ENCODE peak calls at places on chromosome 17, in six cellular contexts. T is T-helper 9 cell; B is lower lobe of right lung; H is right lobe of liver; V is stimulated activated CD8-positive, alpha-beta memory T cell treated with anti-CD3 and anti-CD28 coated beads, Interleukin-7, amount 100 ng/mL, for 1 hour; D is hypothalamus. Y is an unnamed sample.

GRCh38 chr17:1171953-1172352 is 7.8 kb downstream of the ABR start:
- DNase-seq in T (no peak), V (no peak), B (no peak), H (no peak), D (no peak), Y (no peak)

GRCh38 chr17:79045830-79046500 is 22.0 kb downstream of the C1QTNF1 start:
- DNase-seq in B (peak), T (peak), V (peak), H (peak), D (peak), Y (no peak)

GRCh38 chr17:19533036-19533717 is 477 bp upstream of the SLC47A1 start:
- DNase-seq in T (no peak), B (no peak), V (no peak), D (no peak), H (peak), Y (no peak)

GRCh38 chr17:77254961-77255741 is 114.4 kb downstream of the SEC14L1 start:
- DNase-seq in V (no peak), B (peak), H (no peak), T (no peak), D (no peak), Y (peak)

GRCh38 chr17:45639297-45639849 is 144.7 kb upstream of the CRHR1 start:
- DNase-seq in T (no peak), B (no peak), H (no peak), D (no peak), V (no peak), Y (no peak)

GRCh38 chr17:47621293-47622178 is 28.2 kb upstream of the KPNB1 start:
- DNase-seq in D (no peak), V (no peak), H (no peak), T (no peak), B (no peak), Y (peak)

GRCh38 chr17:74190154-74190553 is 13.3 kb upstream of the RPL38 start:
- DNase-seq in B (no peak), H (no peak), V (no peak), T (no peak), D (no peak), Y (no peak)

GRCh38 chr17:32621612-32622312 is 135.0 kb downstream of the CDK5R1 start:
- DNase-seq in V (no peak), T (no peak), B (no peak), H (no peak), D (no peak), Y (no peak)